ENCODE peak calls at places on chromosomes 16 and 17, in nine cellular contexts. I, W, K, C, Z, A, R, O and B are unnamed samples.

GRCh38 chr16:81616321-81617020 is 162.6 kb upstream of the PLCG2 start:
- DNase-seq in I (no peak), W (peak), K (peak), C (peak), Z (no peak), A (no peak), R (peak), O (peak), B (peak)

GRCh38 chr16:26963109-26963508 is 103.6 kb upstream of the C16orf82 start:
- DNase-seq in I (peak), W (peak), K (no peak), C (no peak), Z (no peak), A (no peak), R (no peak), O (no peak), B (no peak)

GRCh38 chr17:75301502-75302206 is 12.4 kb upstream of the SLC25A19 start:
- DNase-seq in I (no peak), W (no peak), K (no peak), C (no peak), Z (no peak), A (no peak), R (no peak), O (no peak), B (no peak)

GRCh38 chr17:63356275-63356905 is 89.7 kb downstream of the CYB561 start:
- DNase-seq in I (no peak), W (no peak), K (no peak), C (peak), Z (no peak), A (no peak), R (no peak), O (peak), B (no peak)

GRCh38 chr16:68902376-68903345 is 59.3 kb downstream of the TANGO6 start:
- DNase-seq in I (peak), W (no peak), K (peak), C (peak), Z (no peak), A (no peak), R (peak), O (peak), B (peak)

GRCh38 chr16:15607700-15608396 is 35.1 kb downstream of the MARF1 start:
- DNase-seq in I (no peak), W (no peak), K (no peak), C (peak), Z (no peak), A (no peak), R (no peak), O (peak), B (no peak)

GRCh38 chr17:28527859-28528258 is 21.7 kb downstream of the FOXN1 start:
- DNase-seq in I (no peak), W (no peak), K (no peak), C (no peak), Z (no peak), A (no peak), R (no peak), O (no peak), B (no peak)

GRCh38 chr16:1466968-1467521 is 7.8 kb downstream of the CLCN7 start:
- DNase-seq in I (no peak), W (no peak), K (no peak), C (no peak), Z (no peak), A (no peak), R (no peak), O (no peak), B (no peak)

GRCh38 chr16:87492241-87492635 is 586 bp downstream of the ZCCHC14 start:
- DNase-seq in I (no peak), W (no peak), K (no peak), C (no peak), Z (no peak), A (no peak), R (no peak), O (no peak), B (no peak)

GRCh38 chr17:41652461-41652960 is 28.1 kb upstream of the KRT17 start:
- DNase-seq in I (peak), W (no peak), K (no peak), C (no peak), Z (no peak), A (no peak), R (no peak), O (no peak), B (no peak)

GRCh38 chr17:16925461-16926060 is 46.4 kb downstream of the TNFRSF13B start:
- DNase-seq in I (no peak), W (no peak), K (no peak), C (no peak), Z (no peak), A (no peak), R (no peak), O (no peak), B (no peak)

GRCh38 chr17:18039535-18040286 is 503 bp downstream of the GID4 start:
- DNase-seq in I (peak), W (no peak), K (peak), C (no peak), Z (no peak), A (no peak), R (no peak), O (no peak), B (no peak)

GRCh38 chr17:73309727-73310555 is 1.9 kb downstream of the CDC42EP4 start:
- DNase-seq in I (peak), W (no peak), K (no peak), C (no peak), Z (no peak), A (no peak), R (no peak), O (no peak), B (no peak)

GRCh38 chr17:37510056-37510455 is 20.4 kb downstream of the DUSP14 start:
- DNase-seq in I (no peak), W (no peak), K (no peak), C (no peak), Z (no peak), A (no peak), R (no peak), O (no peak), B (no peak)

GRCh38 chr17:42889809-42890208 is 10.8 kb upstream of the G6PC1 start:
- DNase-seq in I (no peak), W (no peak), K (no peak), C (no peak), Z (no peak), A (no peak), R (no peak), O (no peak), B (no peak)